ENCODE peak calls at places on chromosomes 6 and 20, in six cellular contexts. X is K562, V is SK-N-SH, B is GM12878, W is HepG2, H is H1. G is an unnamed sample.

GRCh38 chr6:68638225-68638900 is 3.3 kb downstream of the ADGRB3 start:
- DNase-seq in X (no peak), V (peak), B (no peak), W (peak), H (no peak), G (no peak)

GRCh38 chr6:10412948-10413849 is 1.7 kb downstream of the TFAP2A start:
- DNase-seq in X (no peak), V (no peak), B (no peak), W (no peak), H (no peak), G (no peak)

GRCh38 chr6:29887819-29888581 is 54.3 kb upstream of the HLA-A start:
- DNase-seq in X (no peak), V (peak), B (peak), W (no peak), H (no peak), G (peak)

GRCh38 chr20:11387189-11387754 is 530.4 kb upstream of the BTBD3 start:
- DNase-seq in X (no peak), V (no peak), B (no peak), W (no peak), H (no peak), G (peak)

GRCh38 chr6:15350386-15351083 is 104.7 kb downstream of the JARID2 start:
- DNase-seq in X (no peak), V (no peak), B (no peak), W (no peak), H (no peak), G (no peak)

GRCh38 chr6:116280161-116280959 is 630 bp upstream of the TSPYL1 start:
- DNase-seq in X (no peak), V (no peak), B (no peak), W (no peak), H (no peak), G (no peak)

GRCh38 chr6:142881290-142881689 is 63.7 kb downstream of the HIVEP2 start:
- DNase-seq in X (no peak), V (no peak), B (no peak), W (no peak), H (no peak), G (no peak)

GRCh38 chr6:75170666-75171065 is 35.2 kb downstream of the COL12A1 start:
- DNase-seq in X (no peak), V (no peak), B (no peak), W (no peak), H (no peak), G (no peak)

GRCh38 chr6:157951828-157952227 is 29.8 kb upstream of the SYNJ2 start:
- DNase-seq in X (no peak), V (no peak), B (no peak), W (no peak), H (no peak), G (no peak)

GRCh38 chr6:107318100-107318736 is 141.1 kb downstream of the PDSS2 start:
- DNase-seq in X (peak), V (peak), B (peak), W (peak), H (peak), G (peak)

GRCh38 chr6:42193491-42193894 is 1.3 kb downstream of the GUCA1B start:
- DNase-seq in X (peak), V (no peak), B (no peak), W (no peak), H (no peak), G (no peak)

GRCh38 chr6:108897371-108897770 is 49.1 kb downstream of the ARMC2 start:
- DNase-seq in X (no peak), V (no peak), B (no peak), W (no peak), H (no peak), G (peak)

GRCh38 chr6:111667921-111668320 is 62.2 kb upstream of the TRAF3IP2 start:
- DNase-seq in X (no peak), V (peak), B (no peak), W (no peak), H (no peak), G (no peak)

GRCh38 chr6:20631525-20631924 is 97.3 kb downstream of the CDKAL1 start:
- DNase-seq in X (no peak), V (no peak), B (no peak), W (no peak), H (no peak), G (no peak)

GRCh38 chr20:22389836-22390542 is 194.4 kb downstream of the FOXA2 start:
- DNase-seq in X (peak), V (no peak), B (no peak), W (peak), H (peak), G (peak)

GRCh38 chr20:45467861-45468260 is 1.7 kb upstream of the WFDC2 start:
- DNase-seq in X (no peak), V (no peak), B (no peak), W (no peak), H (no peak), G (no peak)

GRCh38 chr6:568954-569523 is 87.9 kb downstream of the HUS1B start:
- DNase-seq in X (no peak), V (no peak), B (no peak), W (no peak), H (no peak), G (no peak)

GRCh38 chr6:11188161-11188915 is 44.1 kb downstream of the NEDD9 start:
- DNase-seq in X (no peak), V (no peak), B (no peak), W (peak), H (no peak), G (no peak)

GRCh38 chr6:112279044-112279916 is 24.9 kb upstream of the LAMA4 start:
- DNase-seq in X (no peak), V (no peak), B (no peak), W (no peak), H (no peak), G (no peak)

GRCh38 chr6:70705772-70706171 is 38.1 kb downstream of the SMAP1 start:
- DNase-seq in X (no peak), V (no peak), B (no peak), W (no peak), H (no peak), G (no peak)

GRCh38 chr6:143040018-143040417 is 20.7 kb upstream of the AIG1 start:
- DNase-seq in X (no peak), V (no peak), B (no peak), W (no peak), H (no peak), G (no peak)

GRCh38 chr6:131112252-131112651 is 23.0 kb upstream of the AKAP7 start:
- DNase-seq in X (no peak), V (no peak), B (no peak), W (no peak), H (no peak), G (no peak)

GRCh38 chr6:151448623-151449022 is 3.3 kb downstream of the RMND1 start:
- DNase-seq in X (peak), V (no peak), B (no peak), W (no peak), H (no peak), G (no peak)

GRCh38 chr20:61951695-61952533 is 113.8 kb downstream of the TAF4 start:
- DNase-seq in X (peak), V (no peak), B (no peak), W (no peak), H (peak), G (no peak)

GRCh38 chr6:106155219-106155830 is 69.2 kb downstream of the PRDM1 start:
- DNase-seq in X (no peak), V (no peak), B (no peak), W (no peak), H (no peak), G (no peak)

GRCh38 chr6:147347179-147347881 is 143.1 kb downstream of the STXBP5 start:
- DNase-seq in X (no peak), V (no peak), B (no peak), W (no peak), H (no peak), G (no peak)

GRCh38 chr6:25781134-25781533 is 26.6 kb downstream of the SLC17A4 start:
- DNase-seq in X (no peak), V (no peak), B (no peak), W (no peak), H (no peak), G (no peak)

GRCh38 chr20:37986873-37987601 is 46.2 kb downstream of the TTI1 start:
- DNase-seq in X (no peak), V (peak), B (no peak), W (peak), H (no peak), G (no peak)

GRCh38 chr6:15474196-15474595 is 188.6 kb downstream of the DTNBP1 start:
- DNase-seq in X (no peak), V (no peak), B (no peak), W (no peak), H (no peak), G (no peak)

GRCh38 chr6:159151266-159151855 is 17.8 kb upstream of the FNDC1 start:
- DNase-seq in X (peak), V (peak), B (no peak), W (peak), H (no peak), G (peak)

GRCh38 chr20:63542696-63543095 is 4.9 kb downstream of the SRMS start:
- DNase-seq in X (no peak), V (no peak), B (no peak), W (no peak), H (no peak), G (no peak)

GRCh38 chr20:63544241-63544957 is 3.1 kb downstream of the SRMS start:
- DNase-seq in X (no peak), V (no peak), B (no peak), W (peak), H (no peak), G (no peak)

GRCh38 chr20:63543131-63543530 is 4.4 kb downstream of the SRMS start:
- DNase-seq in X (no peak), V (no peak), B (no peak), W (no peak), H (no peak), G (no peak)

GRCh38 chr20:63544958-63545516 is 2.5 kb downstream of the SRMS start:
- DNase-seq in X (no peak), V (no peak), B (no peak), W (no peak), H (no peak), G (peak)

DNA sequence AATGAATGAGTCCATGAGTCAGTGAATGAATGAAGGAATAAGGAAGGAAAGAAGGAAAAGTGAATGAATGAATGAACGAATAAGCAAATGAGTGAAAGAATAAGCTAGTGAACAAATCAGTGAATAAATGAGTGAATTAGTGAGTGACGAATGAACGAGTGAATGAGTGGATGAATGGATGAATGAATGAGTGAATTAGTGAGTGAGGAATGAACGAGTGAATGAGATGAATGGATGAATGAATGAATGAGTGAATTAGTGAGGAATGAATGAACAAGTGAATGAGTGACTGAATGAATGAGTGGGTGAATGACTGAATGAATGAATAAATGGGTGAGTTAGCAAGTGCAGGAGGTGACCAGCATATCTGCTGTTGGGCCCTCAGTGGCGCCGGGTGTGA is 3.8 kb downstream of the SRMS start:
- DNase-seq in X (no peak), V (no peak), B (no peak), W (no peak), H (no peak), G (no peak)
- H3K4me2 ChIP-seq in X (no peak), V (no peak), B (no peak), W (peak), H (no peak), G (peak)

GRCh38 chr20:57106030-57106682 is 160.3 kb downstream of the BMP7 start:
- DNase-seq in X (peak), V (peak), B (no peak), W (no peak), H (no peak), G (peak)
- TF ChIP-seq POLR2AphosphoS5 in X (no peak), V (no peak), B (no peak), W (no peak), H (no peak), G (no peak)

GRCh38 chr6:119138906-119139541 is 60.6 kb upstream of the FAM184A start:
- DNase-seq in X (no peak), V (no peak), B (no peak), W (no peak), H (no peak), G (no peak)
- TF ChIP-seq RAD21 in X (peak), V (no peak), B (no peak), W (no peak), H (no peak), G (no peak)

GRCh38 chr6:150328744-150329400 is 39.9 kb upstream of the IYD start:
- DNase-seq in X (no peak), V (no peak), B (no peak), W (no peak), H (no peak), G (no peak)
- H3K4me2 ChIP-seq in X (no peak), V (no peak), B (no peak), W (no peak), H (no peak), G (no peak)

GRCh38 chr20:14337400-14338171 is at the start of gene FLRT3:
- DNase-seq in X (no peak), V (peak), B (peak), W (peak), H (peak), G (peak)
- TF ChIP-seq POLR2AphosphoS5 in X (no peak), V (peak), B (no peak), W (peak), H (no peak), G (peak)

DNA sequence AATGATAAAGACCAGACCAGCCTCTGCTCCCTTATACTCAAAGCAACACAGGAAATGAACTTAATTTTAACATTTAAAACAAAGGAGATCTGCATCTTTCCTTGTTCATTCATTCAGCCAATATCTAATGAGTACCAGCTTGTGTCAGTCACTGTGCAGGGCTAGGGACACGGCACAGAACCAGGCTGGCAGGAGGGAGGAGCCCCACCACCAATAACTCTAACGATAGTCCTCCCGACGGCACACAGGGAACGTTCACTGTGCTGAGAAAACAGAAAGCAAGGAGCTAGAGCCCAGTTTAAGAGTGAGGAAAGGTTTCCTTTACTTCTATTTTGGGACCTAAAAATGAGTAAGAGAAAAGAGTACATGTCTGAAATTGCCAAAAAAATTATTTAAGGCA is 9.9 kb downstream of the ETV7 start:
- DNase-seq in X (no peak), V (no peak), B (no peak), W (no peak), H (no peak), G (no peak)
- TF ChIP-seq RAD21 in X (no peak), V (no peak), B (no peak), W (no peak), H (no peak), G (no peak)

DNA sequence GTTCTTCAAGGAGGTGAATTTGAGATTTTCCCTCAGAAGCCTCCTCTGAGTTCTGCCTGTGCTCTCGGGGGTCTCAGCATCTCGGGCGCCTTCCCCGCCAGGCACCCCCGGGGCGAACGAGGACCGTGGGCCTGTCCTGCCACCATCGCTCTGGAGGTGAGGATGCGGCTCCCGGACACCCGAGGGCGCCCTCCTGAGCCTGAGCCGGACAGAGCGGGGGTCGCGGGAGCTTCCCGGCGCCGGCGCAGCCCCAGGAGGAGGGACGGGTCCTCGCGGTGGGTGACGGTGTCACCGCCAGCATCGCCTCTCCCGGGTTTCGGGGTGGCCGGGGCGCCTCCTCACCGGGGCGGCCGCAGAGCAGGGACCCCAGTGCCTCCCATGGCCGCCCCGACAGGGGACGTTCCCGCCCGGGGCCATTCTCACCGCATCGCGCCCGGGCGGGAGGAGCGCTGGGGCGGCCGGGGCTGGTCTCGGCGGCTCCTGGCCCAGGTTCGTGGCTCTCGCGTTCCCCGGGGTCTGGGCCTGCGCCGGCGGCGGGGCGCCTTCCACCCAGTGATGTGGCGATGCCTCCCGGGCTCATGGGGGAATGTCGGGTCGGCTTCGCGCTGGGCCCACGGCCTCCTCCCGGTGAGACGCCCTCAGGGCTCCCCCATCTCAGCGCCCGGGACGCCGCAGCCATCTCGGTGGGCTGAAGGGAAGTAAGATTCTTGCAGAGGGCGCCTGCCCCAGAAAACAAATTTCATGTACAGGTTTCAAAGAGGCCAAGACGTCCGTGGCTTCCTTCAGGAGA is 210.5 kb downstream of the ERMARD start:
- DNase-seq in X (no peak), V (peak), B (no peak), W (no peak), H (no peak), G (no peak)
- H3K4me2 ChIP-seq in X (no peak), V (no peak), B (no peak), W (no peak), H (peak), G (no peak)

GRCh38 chr6:53544050-53544499 is 826 bp downstream of the GCLC start:
- DNase-seq in X (no peak), V (no peak), B (no peak), W (no peak), H (no peak), G (no peak)

GRCh38 chr6:53543341-53544010 is 1.4 kb downstream of the GCLC start:
- DNase-seq in X (no peak), V (no peak), B (no peak), W (no peak), H (no peak), G (no peak)

GRCh38 chr6:53546256-53546655 is 1.4 kb upstream of the GCLC start:
- DNase-seq in X (no peak), V (no peak), B (no peak), W (no peak), H (no peak), G (no peak)

GRCh38 chr6:53547166-53547814 is 2.4 kb upstream of the GCLC start:
- DNase-seq in X (no peak), V (peak), B (no peak), W (no peak), H (no peak), G (no peak)

DNA sequence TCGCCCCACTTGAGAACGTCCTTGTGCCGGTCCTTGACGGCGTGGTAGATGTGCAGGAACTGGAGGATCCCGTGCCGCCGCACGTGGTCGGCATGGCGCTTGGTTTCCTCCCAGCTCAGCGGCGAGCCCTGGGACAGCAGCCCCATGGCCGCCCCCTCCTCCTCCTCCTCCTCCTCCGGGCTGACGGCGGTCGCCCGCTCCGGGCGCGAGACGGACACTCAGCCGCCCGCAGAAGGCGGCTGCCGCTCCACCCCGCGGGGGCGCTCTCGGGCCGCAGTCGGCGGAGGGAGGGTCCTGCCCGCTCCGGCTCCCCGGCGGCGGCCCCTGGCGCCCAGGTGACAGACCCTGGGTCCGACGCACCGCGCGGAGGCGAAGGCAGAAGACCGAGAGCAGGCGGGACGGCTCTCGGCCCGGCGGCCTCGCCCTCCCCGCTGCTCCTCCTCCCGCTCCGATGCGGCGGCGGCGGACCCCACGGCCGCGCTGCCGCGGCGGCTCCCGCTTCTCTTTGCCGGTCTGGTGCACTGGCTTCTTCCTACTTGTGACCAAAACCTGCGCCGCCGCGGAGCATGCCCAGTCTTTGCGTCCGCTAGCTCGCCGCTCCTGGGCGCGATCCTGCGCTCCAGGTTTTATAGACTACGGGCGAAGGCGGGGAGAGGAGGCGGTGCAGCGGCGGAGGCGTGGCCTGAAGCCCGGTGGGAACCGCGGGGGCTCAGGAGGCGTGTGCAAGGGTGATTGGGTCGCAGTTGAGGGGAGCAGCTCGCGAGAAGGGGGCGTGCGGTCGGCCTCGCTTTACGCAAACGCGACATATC is at the start of gene GCLC:
- DNase-seq in X (peak), V (peak), B (peak), W (peak), H (peak), G (peak)
- TF ChIP-seq POLR2AphosphoS5 in X (peak), V (peak), B (peak), W (peak), H (peak), G (peak)

G was measured in HCT116.